ENCODE peak calls at places on chromosomes 5 and 9, in five cellular contexts. K is mesenchymal stem cell, T is IMR-90, X is neuronal stem cell, N is H1. Q is an unnamed sample.

GRCh38 chr5:132104561-132104960 is 31.0 kb downstream of the CSF2 start:
- DNase-seq in T (peak; percentile 66), X (no peak), N (no peak), K (peak; percentile 24), Q (no peak)

GRCh38 chr9:134321571-134321930 is 4.7 kb upstream of the RXRA start:
- DNase-seq in K (no peak), N (no peak), X (no peak), T (no peak), Q (no peak)

GRCh38 chr5:164934039-164934438 is 1428.6 kb downstream of the MAT2B start:
- DNase-seq in T (no peak), X (no peak), N (no peak), K (no peak), Q (peak; percentile 22)

GRCh38 chr5:159104058-159104651 is 4.4 kb upstream of the EBF1 start:
- DNase-seq in T (peak; percentile 21), X (peak; percentile 49), N (peak; percentile 65), K (peak; percentile 62), Q (peak; percentile 65)

GRCh38 chr9:71928806-71929205 is 17.4 kb downstream of the C9orf85 start:
- DNase-seq in K (no peak), X (no peak), N (no peak), T (no peak), Q (no peak)

GRCh38 chr5:135400866-135401265 is 1.8 kb upstream of the MACROH2A1 start:
- DNase-seq in N (no peak), K (no peak), T (no peak), X (peak; percentile 17), Q (no peak)

GRCh38 chr9:19513671-19514275 is 105.0 kb downstream of the ACER2 start:
- DNase-seq in X (no peak), N (no peak), K (no peak), T (no peak), Q (no peak)

GRCh38 chr9:29668732-29669131 is 2095.5 kb upstream of the C9orf72 start:
- DNase-seq in T (no peak), K (peak; percentile 71), N (no peak), X (no peak), Q (no peak)

GRCh38 chr5:31711935-31712592 is 73.1 kb downstream of the PDZD2 start:
- DNase-seq in T (no peak), K (no peak), N (no peak), X (no peak), Q (no peak)

GRCh38 chr9:116502746-116503145 is 184.4 kb upstream of the TRIM32 start:
- DNase-seq in X (no peak), T (no peak), K (no peak), N (no peak), Q (no peak)

GRCh38 chr5:146967646-146968045 is 89.1 kb upstream of the PPP2R2B start:
- DNase-seq in K (no peak), N (no peak), T (no peak), X (no peak), Q (no peak)

GRCh38 chr9:110013064-110013463 is 194.9 kb downstream of the C9orf152 start:
- DNase-seq in K (no peak), N (no peak), T (no peak), X (no peak), Q (no peak)

GRCh38 chr9:21549890-21550289 is 67.8 kb upstream of the IFNE start:
- DNase-seq in N (no peak), X (no peak), T (no peak), K (no peak), Q (no peak)

GRCh38 chr5:149733129-149733900 is 3.2 kb downstream of the PPARGC1B start:
- DNase-seq in K (no peak), X (no peak), T (no peak), N (no peak), Q (no peak)

GRCh38 chr5:149731332-149731616 is 1.2 kb downstream of the PPARGC1B start:
- DNase-seq in K (no peak), X (no peak), N (peak; percentile 79), T (no peak), Q (no peak)

GRCh38 chr5:149730620-149731331 is 666 bp downstream of the PPARGC1B start:
- DNase-seq in X (peak; percentile 48), K (peak; percentile 70), T (no peak), N (peak; percentile 84), Q (peak; percentile 73)

GRCh38 chr5:149732500-149733128 is 2.5 kb downstream of the PPARGC1B start:
- DNase-seq in T (no peak), K (peak; percentile 46), N (no peak), X (no peak), Q (no peak)

GRCh38 chr5:149731617-149732400 is 1.7 kb downstream of the PPARGC1B start:
- DNase-seq in K (peak; percentile 89), T (peak; percentile 58), N (peak; percentile 53), X (peak; percentile 68), Q (peak; percentile 88)
- H3K4ac ChIP-seq in K (peak overlapping the region; percentile 51), T (no peak overlapping the region), N (no peak overlapping the region), X (no peak overlapping the region), Q (no peak overlapping the region)

GRCh38 chr5:138523406-138523805 is 19.6 kb downstream of the ETF1 start:
- DNase-seq in X (peak; percentile 47), K (no peak), T (no peak), N (no peak), Q (no peak)
- H3K4ac ChIP-seq in X (no peak overlapping the region), K (no peak overlapping the region), T (no peak overlapping the region), N (no peak overlapping the region), Q (no peak overlapping the region)

GRCh38 chr5:14180437-14180836 is 37.3 kb downstream of the TRIO start:
- DNase-seq in X (no peak), K (no peak), N (no peak), T (no peak), Q (no peak)
- H3K4ac ChIP-seq in X (no peak overlapping the region), K (no peak overlapping the region), N (no peak overlapping the region), T (peak overlapping the region; percentile 58), Q (no peak overlapping the region)

DNA sequence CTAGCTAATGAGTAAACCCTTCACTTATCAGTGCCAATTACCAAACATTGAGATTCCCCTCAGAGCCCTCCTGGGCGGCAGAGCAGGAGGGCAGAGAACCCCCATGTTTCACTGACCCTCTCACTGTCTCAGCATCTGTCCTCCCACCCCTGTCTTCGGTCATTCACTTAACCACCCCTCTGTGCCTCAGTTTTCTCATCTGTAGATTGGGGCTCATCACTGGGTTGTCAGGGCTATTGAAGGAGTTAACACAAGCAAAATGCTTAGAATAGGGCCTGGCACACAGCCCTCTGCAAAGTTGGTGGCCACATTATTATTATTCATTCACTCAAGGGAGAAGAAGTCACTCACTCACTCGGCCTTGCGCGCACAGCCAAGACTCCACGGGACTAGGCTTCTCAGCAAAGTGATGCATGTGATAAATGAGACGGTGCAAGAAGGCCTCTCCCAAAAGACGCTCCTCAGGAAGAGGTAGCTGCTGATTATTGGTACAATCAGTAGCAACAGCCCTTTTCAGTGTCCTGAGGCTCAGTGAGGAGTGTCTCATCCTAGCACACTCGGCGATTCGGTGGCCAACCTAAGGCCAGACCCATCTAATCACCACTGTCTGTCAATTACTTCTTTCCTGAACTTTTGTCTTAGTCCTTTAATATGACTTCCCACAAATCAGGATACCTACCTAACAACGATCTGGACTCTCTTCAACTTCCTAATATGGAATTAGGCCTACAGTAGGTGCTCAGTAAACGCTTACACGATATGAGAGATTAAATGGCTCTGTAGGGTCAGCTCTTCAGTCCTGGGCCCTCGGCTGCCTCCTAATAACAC is 7.9 kb downstream of the PDGFRB start:
- DNase-seq in T (no peak), N (no peak), X (no peak), K (no peak), Q (no peak)
- H3K4ac ChIP-seq in T (peak overlapping the region; percentile 54), N (no peak overlapping the region), X (no peak overlapping the region), K (peak overlapping the region; percentile 77), Q (no peak overlapping the region)